ENCODE peak calls at places on chromosomes 3 and 15, in seven cellular contexts. W is Peyer's patch; I is neural progenitor cell; U is DND-41; V is CD8-positive, alpha-beta T cell; C is right atrium auricular region; O is astrocyte. Z is an unnamed sample.

GRCh38 chr15:47158573-47158972 is 558.7 kb upstream of the SEMA6D start:
- DNase-seq in C (no peak), I (no peak), V (no peak), U (no peak), W (no peak), O (no peak), Z (no peak)

GRCh38 chr3:12175137-12175593 is 16.5 kb upstream of the TIMP4 start:
- DNase-seq in O (peak; percentile 68), V (no peak), I (no peak), C (no peak), U (no peak), W (no peak), Z (no peak)

GRCh38 chr3:32423956-32424558 is 32.4 kb downstream of the CMTM7 start:
- DNase-seq in O (no peak), C (peak; percentile 52), U (peak; percentile 34), W (peak; percentile 59), V (peak; percentile 36), I (no peak), Z (no peak)

GRCh38 chr3:37934631-37935289 is 55.8 kb upstream of the VILL start:
- DNase-seq in U (no peak), O (peak; percentile 31), V (no peak), C (no peak), I (no peak), W (no peak), Z (no peak)

GRCh38 chr3:14938964-14939363 is 8.4 kb upstream of the NR2C2 start:
- DNase-seq in C (no peak), U (no peak), O (no peak), W (no peak), V (no peak), I (no peak), Z (no peak)

GRCh38 chr3:98886525-98886924 is 15.0 kb downstream of the DCBLD2 start:
- DNase-seq in V (no peak), C (no peak), U (no peak), W (no peak), O (no peak), I (no peak), Z (no peak)

GRCh38 chr3:55402886-55403605 is 84.1 kb downstream of the WNT5A start:
- DNase-seq in O (peak; percentile 34), U (no peak), W (no peak), V (no peak), C (no peak), I (peak; percentile 9), Z (no peak)

GRCh38 chr3:113441051-113441770 is at the start of gene CFAP44:
- DNase-seq in V (peak; percentile 45), I (peak; percentile 88), C (peak; percentile 66), U (no peak), O (peak; percentile 45), W (peak; percentile 18), Z (peak; percentile 83)

GRCh38 chr3:9037113-9037715 is 73.9 kb upstream of the RAD18 start:
- DNase-seq in C (peak; percentile 69), I (no peak), V (no peak), U (no peak), O (no peak), W (no peak), Z (no peak)

GRCh38 chr3:100075731-100076543 is 38.4 kb downstream of the FILIP1L start:
- DNase-seq in V (no peak), O (no peak), U (no peak), W (no peak), C (no peak), I (no peak), Z (no peak)

GRCh38 chr15:80804970-80805495 is 25.9 kb downstream of the CEMIP start:
- DNase-seq in O (no peak), W (no peak), I (no peak), C (no peak), U (peak; percentile 61), V (no peak), Z (no peak)

GRCh38 chr3:141076821-141077571 is 25.8 kb downstream of the SPSB4 start:
- DNase-seq in C (peak; percentile 70), V (no peak), I (peak; percentile 75), W (peak; percentile 21), O (peak; percentile 60), U (no peak), Z (no peak)

GRCh38 chr3:22122567-22122966 is 371.6 kb upstream of the ZNF385D start:
- DNase-seq in U (no peak), W (no peak), C (no peak), O (no peak), I (no peak), V (no peak), Z (no peak)

GRCh38 chr15:101115887-101116680 is 135.8 kb downstream of the CHSY1 start:
- DNase-seq in V (no peak), O (peak; percentile 68), U (no peak), I (no peak), W (no peak), C (no peak), Z (peak; percentile 74)

GRCh38 chr3:64316971-64317370 is 91.7 kb upstream of the PRICKLE2 start:
- DNase-seq in C (no peak), U (no peak), O (peak; percentile 60), I (no peak), V (no peak), W (no peak), Z (no peak)

GRCh38 chr3:129502641-129503386 is 25.6 kb upstream of the RHO start:
- DNase-seq in U (no peak), V (no peak), W (no peak), C (no peak), O (no peak), I (no peak), Z (no peak)

GRCh38 chr15:90617668-90618097 is 88.0 kb downstream of the CRTC3 start:
- DNase-seq in V (no peak), I (no peak), O (no peak), C (no peak), W (no peak), U (no peak), Z (no peak)

GRCh38 chr3:171187706-171188290 is 161.3 kb upstream of the SLC2A2 start:
- DNase-seq in V (no peak), W (no peak), O (no peak), C (no peak), U (peak; percentile 5), I (peak; percentile 62), Z (no peak)

GRCh38 chr15:100880139-100880896 is 687 bp downstream of the ALDH1A3 start:
- DNase-seq in V (no peak), W (no peak), U (no peak), C (no peak), I (peak; percentile 53), O (peak; percentile 35), Z (no peak)

GRCh38 chr3:114093001-114093350 is 36.4 kb downstream of the QTRT2 start:
- DNase-seq in I (no peak), W (no peak), U (no peak), C (no peak), V (no peak), O (no peak), Z (no peak)

GRCh38 chr15:57789225-57789624 is 82.7 kb downstream of the POLR2M start:
- DNase-seq in U (no peak), C (no peak), I (no peak), V (no peak), W (no peak), O (no peak), Z (no peak)

GRCh38 chr3:127953636-127954035 is 38.6 kb downstream of the KBTBD12 start:
- DNase-seq in C (no peak), I (no peak), V (no peak), U (no peak), W (no peak), O (peak; percentile 53), Z (no peak)

GRCh38 chr3:194592798-194593752 is 40.1 kb downstream of the TMEM44 start:
- DNase-seq in C (no peak), W (no peak), U (no peak), I (no peak), V (no peak), O (peak; percentile 100), Z (peak; percentile 8)

DNA sequence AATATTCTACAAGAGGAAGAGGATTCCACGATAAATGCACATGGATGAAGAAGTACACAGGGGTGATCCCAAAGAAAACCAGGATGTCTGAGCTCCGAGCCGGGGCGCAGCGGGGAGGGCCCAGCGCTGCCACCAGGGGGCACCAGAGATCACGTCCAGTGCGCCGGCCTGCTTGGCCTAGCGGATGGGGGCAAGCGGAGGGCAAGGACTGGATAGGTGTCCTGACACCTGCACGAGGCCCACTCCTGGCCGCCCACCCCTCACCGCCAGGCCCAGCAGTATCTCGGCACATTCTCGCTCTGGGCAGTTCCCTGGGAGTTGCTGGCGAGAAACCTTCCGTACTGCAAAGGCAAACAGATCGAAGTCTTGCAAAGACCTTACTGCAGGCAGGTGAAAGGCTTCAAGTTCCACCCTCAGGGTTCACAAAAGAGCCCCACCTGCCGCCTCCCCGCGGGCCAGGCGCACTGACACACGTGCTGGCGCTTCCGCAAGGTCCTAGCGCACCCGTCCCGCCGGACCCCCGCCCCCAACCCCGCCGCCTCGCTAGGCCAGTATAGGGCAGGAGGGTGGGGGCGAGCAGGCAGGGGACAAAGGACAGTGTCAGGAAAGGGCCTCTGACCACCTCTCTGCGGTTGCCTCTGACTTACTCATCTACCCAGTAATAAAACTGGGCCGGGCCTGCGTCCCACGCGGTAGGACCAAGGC is 3.3 kb downstream of the ANKRD63 start:
- DNase-seq in W (peak; percentile 62), U (peak; percentile 55), O (no peak), C (peak; percentile 71), V (peak; percentile 72), I (peak; percentile 84), Z (peak; percentile 72)
- H3K27ac ChIP-seq in W (no peak overlapping the region), U (no peak overlapping the region), O (no peak overlapping the region), C (no peak overlapping the region), V (no peak overlapping the region), I (no peak overlapping the region), Z (no peak overlapping the region)

DNA sequence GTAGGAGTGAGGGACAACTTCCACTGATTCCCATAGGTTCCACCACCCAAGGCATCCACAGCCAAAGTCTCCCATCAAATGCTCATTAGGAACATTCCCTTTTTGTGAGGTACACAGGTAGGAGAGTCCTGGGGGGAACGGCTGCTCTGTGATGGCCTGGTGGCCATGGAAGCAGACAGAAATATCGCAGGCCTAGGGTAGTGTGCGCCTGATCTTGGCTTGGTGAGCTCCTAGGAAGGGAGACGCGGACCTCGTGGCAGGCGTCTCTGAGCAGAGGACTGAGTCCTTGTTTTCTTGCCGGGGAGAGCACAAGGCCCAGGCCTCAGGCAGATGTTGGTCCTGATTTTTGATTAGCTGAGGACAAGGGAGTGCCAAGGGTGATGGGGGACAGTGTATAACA is 99.5 kb downstream of the SNRPN start:
- DNase-seq in O (no peak), W (no peak), V (no peak), I (no peak), C (no peak), U (no peak), Z (no peak)
- H3K9me3 ChIP-seq in O (peaks cover 96% of the 10 kb centered on the region), W (peaks cover 98% of the 10 kb centered on the region), V (peaks cover 97% of the 10 kb centered on the region), I (peaks cover 30% of the 10 kb centered on the region), C (peaks cover 84% of the 10 kb centered on the region), U (peaks cover 100% of the 10 kb centered on the region), Z (peaks cover 99% of the 10 kb centered on the region)

GRCh38 chr3:122941233-122942206 is 86.0 kb downstream of the SEMA5B start:
- DNase-seq in C (no peak), V (no peak), U (no peak), I (no peak), O (no peak), W (no peak), Z (no peak)
- TF ChIP-seq CTCF in C (no peak), V (no peak), U (peak; percentile 46), I (peak; percentile 36), O (peak; percentile 42), W (no peak), Z (no peak)

DNA sequence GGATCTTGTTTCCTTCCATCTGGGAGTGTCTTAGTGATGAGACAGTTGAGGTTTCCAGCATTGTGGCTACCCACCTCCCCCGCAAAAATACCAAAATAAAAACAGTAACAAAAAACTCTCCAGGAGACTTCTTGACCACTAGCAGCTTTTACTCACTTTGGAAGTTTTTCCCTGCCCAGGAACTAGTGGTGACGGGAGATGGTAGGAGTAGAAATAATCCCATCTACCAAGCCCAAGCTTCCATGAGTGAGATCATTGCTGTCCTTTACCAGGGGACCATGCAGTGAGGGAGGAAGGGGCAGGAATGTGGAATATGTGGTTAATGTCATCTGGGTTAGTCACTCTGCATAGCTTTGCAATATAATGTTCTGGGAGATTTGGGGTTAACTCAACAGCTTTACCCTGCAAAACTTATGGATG is 187.7 kb downstream of the ITPR1 start:
- DNase-seq in C (no peak), O (peak; percentile 51), I (no peak), V (no peak), W (no peak), U (no peak), Z (no peak)
- H3K27ac ChIP-seq in C (no peak overlapping the region), O (peak overlapping the region; percentile 23), I (no peak overlapping the region), V (no peak overlapping the region), W (peak overlapping the region; percentile 6), U (no peak overlapping the region), Z (no peak overlapping the region)